ENCODE peak calls at places on chromosomes 5 and 9, in nine cellular contexts. V is testis; Y is CD8-positive, alpha-beta T cell; C is CD4-positive, CD25-positive, alpha-beta regulatory T cell; H is right lobe of liver; L is ovary; I is GM23248; T is psoas muscle; M is neuronal stem cell. O is an unnamed sample. For H3K4me1, the result is how much of the 10 kb centered on the place peaks cover.

GRCh38 chr5:77438057-77438456 is 54.1 kb downstream of the WDR41 start:
- DNase-seq in I (no peak), Y (no peak), T (no peak), H (no peak), V (no peak), M (no peak), C (no peak), L (no peak), O (no peak)

GRCh38 chr9:106875548-106875947 is 12.6 kb downstream of the ZNF462 start:
- DNase-seq in V (no peak), M (no peak), T (no peak), C (no peak), H (no peak), I (no peak), Y (no peak), L (no peak), O (no peak)

GRCh38 chr9:123998970-123999621 is 12.5 kb upstream of the LHX2 start:
- DNase-seq in V (no peak), H (no peak), C (no peak), T (no peak), Y (no peak), L (no peak), I (no peak), M (peak), O (no peak)

GRCh38 chr5:115419794-115420585 is 123.5 kb upstream of the CCDC112 start:
- DNase-seq in H (no peak), I (peak), T (no peak), V (no peak), M (no peak), L (no peak), C (no peak), Y (no peak), O (no peak)

GRCh38 chr9:88339322-88339721 is 48.9 kb upstream of the SPIN1 start:
- DNase-seq in H (no peak), I (no peak), M (no peak), C (no peak), T (no peak), Y (no peak), L (no peak), V (no peak), O (no peak)

GRCh38 chr9:2857564-2858198 is 13.8 kb upstream of the PUM3 start:
- DNase-seq in H (peak), I (peak), C (peak), T (no peak), Y (peak), M (peak), L (peak), V (peak), O (peak)

GRCh38 chr9:5825223-5825622 is 7.7 kb downstream of the ERMP1 start:
- DNase-seq in H (no peak), M (no peak), I (no peak), Y (no peak), C (no peak), T (no peak), L (no peak), V (no peak), O (no peak)

GRCh38 chr9:130444565-130445221 is at the start of gene ASS1:
- DNase-seq in L (peak), V (peak), H (peak), Y (peak), I (peak), M (peak), T (peak), C (peak), O (peak)

GRCh38 chr5:165881259-165881658 is 2375.8 kb downstream of the MAT2B start:
- DNase-seq in T (no peak), H (no peak), L (no peak), M (no peak), I (no peak), V (no peak), C (no peak), Y (no peak), O (no peak)

GRCh38 chr9:18456624-18457237 is 17.2 kb upstream of the ADAMTSL1 start:
- DNase-seq in M (no peak), H (no peak), L (no peak), V (no peak), C (no peak), I (no peak), T (no peak), Y (no peak), O (no peak)

GRCh38 chr5:58019614-58020013 is 440.3 kb downstream of the PLK2 start:
- DNase-seq in T (peak), Y (no peak), H (peak), L (peak), I (no peak), C (no peak), V (no peak), M (no peak), O (peak)

GRCh38 chr9:72539824-72540347 is 18.5 kb downstream of the TMC1 start:
- DNase-seq in Y (no peak), T (no peak), L (no peak), I (peak), H (no peak), M (no peak), C (no peak), V (no peak), O (no peak)

GRCh38 chr9:128383007-128383753 is 12.0 kb downstream of the URM1 start:
- DNase-seq in I (no peak), V (no peak), T (no peak), C (no peak), L (no peak), M (no peak), Y (no peak), H (no peak), O (no peak)

GRCh38 chr5:329106-329757 is 7.7 kb downstream of the AHRR start:
- DNase-seq in Y (no peak), I (peak), H (no peak), M (no peak), V (no peak), T (no peak), L (no peak), C (no peak), O (no peak)

GRCh38 chr9:92726971-92727715 is 37.5 kb downstream of the BICD2 start:
- DNase-seq in C (no peak), I (no peak), L (no peak), M (no peak), T (no peak), Y (no peak), V (no peak), H (no peak), O (peak)

GRCh38 chr9:102035929-102036328 is 297.5 kb upstream of the GRIN3A start:
- DNase-seq in C (peak), M (no peak), T (no peak), H (no peak), I (no peak), Y (no peak), V (no peak), L (no peak), O (no peak)

GRCh38 chr5:138833095-138833494 is 42.0 kb downstream of the LRRTM2 start:
- DNase-seq in Y (no peak), H (no peak), M (no peak), C (no peak), V (no peak), T (no peak), I (no peak), L (no peak), O (no peak)

GRCh38 chr5:159768243-159768642 is 148.0 kb upstream of the ADRA1B start:
- DNase-seq in L (no peak), M (peak), V (no peak), T (no peak), H (no peak), I (peak), Y (no peak), C (no peak), O (no peak)

GRCh38 chr5:179259731-179260323 is 85.4 kb downstream of the ADAMTS2 start:
- DNase-seq in H (no peak), C (no peak), V (peak), Y (no peak), L (no peak), M (no peak), T (peak), I (no peak), O (peak)

GRCh38 chr5:89849819-89850515 is 559.6 kb downstream of the CETN3 start:
- DNase-seq in C (no peak), L (no peak), V (no peak), I (peak), Y (no peak), T (no peak), H (no peak), M (no peak), O (no peak)

DNA sequence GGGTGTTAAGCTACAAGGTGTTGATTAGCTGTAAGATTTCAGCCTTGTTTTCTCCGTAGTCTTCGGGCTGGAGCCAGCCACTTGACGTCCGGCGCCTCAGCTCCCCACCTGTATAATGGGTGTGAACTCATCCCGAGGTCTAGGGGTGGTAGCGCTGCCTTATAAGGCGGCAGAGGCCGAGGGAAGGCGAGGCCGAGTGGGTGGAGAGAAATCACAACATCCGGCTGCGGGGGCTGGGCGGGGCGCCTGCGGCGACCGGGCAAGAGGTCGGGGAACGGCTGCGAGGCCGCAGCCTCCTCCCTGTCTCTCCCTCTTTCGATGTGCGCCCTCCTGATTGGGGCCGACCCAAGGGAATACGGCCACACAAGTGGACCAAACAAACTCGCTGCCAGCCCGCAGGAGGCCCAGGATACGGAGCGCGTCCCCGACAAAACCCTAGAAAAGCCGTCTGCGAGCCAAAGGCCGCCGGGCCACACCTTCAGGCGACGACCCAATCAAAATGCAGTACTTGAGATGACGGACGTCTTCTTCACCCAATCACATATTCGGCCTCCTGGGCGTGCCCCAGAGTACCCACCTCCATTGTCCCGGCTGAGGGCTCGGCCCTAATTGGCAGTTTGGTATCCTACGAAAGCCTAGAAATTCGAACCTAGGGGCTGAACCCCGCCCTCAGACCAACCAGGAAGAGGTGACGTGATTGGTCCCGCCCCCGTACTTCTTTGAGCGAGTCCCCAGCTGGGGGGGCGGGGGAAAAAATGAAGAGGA is 493 bp upstream of the GRK6 start:
- DNase-seq in H (peak), M (peak), C (peak), V (peak), I (peak), Y (peak), T (peak), L (peak), O (peak)
- H3K27ac ChIP-seq in H (peak), M (peak), C (peak), V (peak), I (peak), Y (peak), T (peak), L (peak), O (peak)

DNA sequence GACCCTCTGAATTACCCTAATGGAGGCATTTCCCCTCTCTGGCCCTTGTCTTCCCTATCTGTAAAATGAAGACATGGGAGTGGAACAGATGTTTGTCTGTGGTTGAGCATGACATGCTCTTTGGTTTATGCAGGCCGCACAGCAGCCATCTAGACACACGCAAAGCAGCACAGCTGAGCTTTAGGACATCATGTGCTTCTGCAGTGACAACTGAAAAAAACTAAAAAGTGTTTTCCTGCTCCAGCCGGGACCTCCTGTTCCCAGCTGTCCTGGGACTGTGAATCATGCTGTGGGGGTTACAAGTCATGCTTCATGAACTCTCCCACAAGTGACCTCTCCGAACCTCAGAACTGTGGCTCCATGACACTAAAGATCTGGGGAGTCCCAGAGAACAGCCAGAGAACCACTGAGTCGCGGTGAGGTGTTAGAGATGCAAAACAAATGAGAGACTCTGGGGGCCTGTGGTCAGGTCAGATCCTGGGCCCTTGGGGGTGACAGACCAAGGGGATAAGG is 1.7 kb downstream of the SMIM3 start:
- DNase-seq in I (peak), M (no peak), H (no peak), C (peak), Y (no peak), L (no peak), V (no peak), T (peak), O (peak)
- H3K4me3 ChIP-seq in I (peak), M (no peak), H (no peak), C (no peak), Y (no peak), L (peak), V (peak), T (peak), O (peak)

GRCh38 chr5:54959673-54960418 is 25.5 kb downstream of the ESM1 start:
- DNase-seq in T (no peak), M (no peak), H (no peak), Y (peak), L (no peak), C (peak), I (peak), V (peak), O (no peak)

DNA sequence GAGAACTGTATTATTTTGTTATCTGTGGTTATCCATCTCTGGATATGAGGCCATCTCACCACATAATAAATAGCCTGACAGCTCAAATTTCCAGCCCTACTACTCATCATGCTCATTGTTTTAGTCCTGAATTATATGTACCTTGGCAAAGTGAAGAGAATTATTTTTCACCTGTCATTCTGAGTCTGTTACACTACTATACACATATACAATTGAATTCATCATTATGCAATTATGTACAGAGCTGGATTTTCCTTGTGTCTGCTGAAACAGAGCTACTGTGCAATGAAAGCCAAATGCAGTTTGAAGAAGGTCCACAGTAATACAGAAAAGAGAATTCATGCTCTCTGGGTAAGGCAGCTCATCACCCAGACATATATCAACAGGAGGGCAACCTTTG is 28.5 kb downstream of the ESM1 start:
- DNase-seq in V (no peak), C (no peak), I (no peak), L (no peak), Y (no peak), M (no peak), T (no peak), H (no peak), O (no peak)
- H3K4me1 ChIP-seq in V (under half), C (under half), I (under half), L (under half), Y (under half), M (under half), T (under half), H (under half), O (under half)

GRCh38 chr9:26263451-26263850 is 585.2 kb upstream of the TUSC1 start:
- DNase-seq in V (no peak), M (no peak), H (no peak), Y (no peak), L (no peak), I (no peak), T (no peak), C (no peak), O (no peak)
- H3K27ac ChIP-seq in V (no peak), M (no peak), H (no peak), Y (no peak), L (no peak), I (peak), T (no peak), C (no peak), O (no peak)

GRCh38 chr9:95023217-95024003 is 294.1 kb downstream of the FANCC start:
- DNase-seq in C (no peak), L (no peak), I (peak), M (no peak), Y (no peak), H (no peak), V (no peak), T (peak), O (peak)
- H3K4me3 ChIP-seq in C (no peak), L (no peak), I (peak), M (no peak), Y (no peak), H (no peak), V (no peak), T (peak), O (no peak)

GRCh38 chr9:75599249-75599648 is 291.2 kb upstream of the PCSK5 start:
- DNase-seq in Y (no peak), M (no peak), I (no peak), C (no peak), T (no peak), L (no peak), H (no peak), V (no peak), O (no peak)

GRCh38 chr9:75601280-75601679 is 289.2 kb upstream of the PCSK5 start:
- DNase-seq in Y (no peak), V (no peak), I (no peak), T (no peak), H (no peak), C (no peak), L (no peak), M (no peak), O (no peak)

GRCh38 chr9:75604661-75605060 is 285.8 kb upstream of the PCSK5 start:
- DNase-seq in L (no peak), H (no peak), C (no peak), Y (no peak), V (no peak), T (no peak), M (no peak), I (no peak), O (no peak)

DNA sequence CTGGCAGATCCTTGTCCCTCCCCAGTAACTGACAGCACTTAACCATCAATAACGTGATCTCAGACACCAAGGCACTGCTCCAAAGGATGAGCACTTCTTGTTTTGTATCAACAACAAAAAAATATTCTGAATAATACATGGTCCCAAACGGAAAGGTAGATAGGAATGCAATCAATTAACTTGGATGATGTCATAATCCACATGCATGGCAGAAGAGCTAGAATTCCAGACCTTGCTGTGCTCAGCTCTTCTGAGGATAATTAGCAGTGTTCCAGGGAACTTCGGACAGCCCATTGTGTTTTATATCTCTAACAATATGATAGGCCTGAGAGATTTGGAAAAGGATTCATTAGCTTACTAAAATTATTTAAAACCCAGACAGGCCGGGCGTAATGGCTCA is 288.4 kb upstream of the PCSK5 start:
- DNase-seq in H (no peak), M (no peak), Y (no peak), C (no peak), I (no peak), L (no peak), V (no peak), T (no peak), O (no peak)
- H3K4me1 ChIP-seq in H (under half), M (under half), Y (under half), C (under half), I (under half), L (under half), V (under half), T (under half), O (under half)